ENCODE peak calls at places on chromosomes 2 and 18, in four cellular contexts. C is heart left ventricle, G is dorsolateral prefrontal cortex, K is testis. B is an unnamed sample. For H3K27me3, the result is how much of the 10 kb centered on the place peaks cover.

GRCh38 chr18:3873211-3873610 is 423.2 kb downstream of the TGIF1 start:
- DNase-seq in C (no peak), G (no peak), K (no peak), B (no peak)

GRCh38 chr2:205902041-205902898 is 183.7 kb downstream of the INO80D start:
- DNase-seq in C (no peak), G (no peak), K (peak), B (peak)

GRCh38 chr2:27320958-27321543 is 1.8 kb downstream of the MPV17 start:
- DNase-seq in C (peak), G (no peak), K (peak), B (peak)

GRCh38 chr2:167049659-167050058 is 161.4 kb downstream of the XIRP2 start:
- DNase-seq in C (no peak), G (no peak), K (no peak), B (no peak)

GRCh38 chr18:23871410-23871809 is 143.1 kb upstream of the TTC39C start:
- DNase-seq in C (peak), G (no peak), K (peak), B (no peak)

GRCh38 chr2:211879323-211879722 is 659.3 kb downstream of the ERBB4 start:
- DNase-seq in C (no peak), G (no peak), K (peak), B (no peak)

GRCh38 chr2:41854227-41854626 is 193.6 kb upstream of the PKDCC start:
- DNase-seq in C (no peak), G (no peak), K (no peak), B (no peak)

GRCh38 chr2:239161711-239162140 is 239.1 kb downstream of the HDAC4 start:
- DNase-seq in C (no peak), G (no peak), K (no peak), B (no peak)

GRCh38 chr2:219638217-219638947 is 11.0 kb downstream of the SLC4A3 start:
- DNase-seq in C (no peak), G (no peak), K (no peak), B (peak)

GRCh38 chr2:188291142-188291616 is 495 bp upstream of the GULP1 start:
- DNase-seq in C (no peak), G (no peak), K (no peak), B (no peak)

GRCh38 chr18:581106-581505 is 926 bp downstream of the CETN1 start:
- DNase-seq in C (no peak), G (no peak), K (no peak), B (no peak)

GRCh38 chr2:240568678-240569522 is 616 bp downstream of the RNPEPL1 start:
- DNase-seq in C (peak), G (peak), K (peak), B (peak)

GRCh38 chr2:202278944-202279343 is 13.4 kb downstream of the NOP58 start:
- DNase-seq in C (no peak), G (no peak), K (no peak), B (no peak)

GRCh38 chr2:168997113-168997512 is 34.0 kb downstream of the ABCB11 start:
- DNase-seq in C (no peak), G (no peak), K (no peak), B (no peak)

GRCh38 chr2:53672881-53673522 is 94.6 kb upstream of the CHAC2 start:
- DNase-seq in C (no peak), G (no peak), K (no peak), B (no peak)

GRCh38 chr18:79925656-79925979 is 25.8 kb downstream of the SLC66A2 start:
- DNase-seq in C (no peak), G (no peak), K (peak), B (peak)

GRCh38 chr2:240836781-240837467 is 16.9 kb upstream of the KIF1A start:
- DNase-seq in C (peak), G (peak), K (peak), B (no peak)

GRCh38 chr2:108534577-108535379 is 508 bp downstream of the LIMS1 start:
- DNase-seq in C (peak), G (no peak), K (peak), B (peak)

GRCh38 chr2:25283921-25284320 is 57.8 kb downstream of the DNMT3A start:
- DNase-seq in C (no peak), G (no peak), K (no peak), B (no peak)

GRCh38 chr18:23838801-23839366 is 149.6 kb downstream of the LAMA3 start:
- DNase-seq in C (no peak), G (no peak), K (no peak), B (no peak)

GRCh38 chr2:224579411-224579810 is 5.8 kb downstream of the CUL3 start:
- DNase-seq in C (no peak), G (no peak), K (no peak), B (no peak)

GRCh38 chr2:152406836-152407161 is 71.8 kb downstream of the FMNL2 start:
- DNase-seq in C (no peak), G (no peak), K (no peak), B (no peak)

GRCh38 chr2:37798315-37799005 is 126.6 kb upstream of the RMDN2 start:
- DNase-seq in C (no peak), G (no peak), K (no peak), B (no peak)

GRCh38 chr2:234787114-234787513 is 164.7 kb upstream of the SH3BP4 start:
- DNase-seq in C (no peak), G (no peak), K (no peak), B (no peak)

GRCh38 chr2:12424219-12424618 is 292.5 kb upstream of the TRIB2 start:
- DNase-seq in C (no peak), G (no peak), K (peak), B (no peak)

GRCh38 chr2:147374410-147374811 is 470.4 kb upstream of the ACVR2A start:
- DNase-seq in C (no peak), G (no peak), K (no peak), B (no peak)

GRCh38 chr2:27738349-27739057 is 33.0 kb upstream of the MRPL33 start:
- DNase-seq in C (no peak), G (no peak), K (no peak), B (no peak)

GRCh38 chr2:47688561-47688960 is 94.4 kb upstream of the MSH6 start:
- DNase-seq in C (no peak), G (no peak), K (no peak), B (no peak)

GRCh38 chr2:216362730-216363129 is 9.6 kb downstream of the MARCHF4 start:
- DNase-seq in C (no peak), G (no peak), K (no peak), B (no peak)

GRCh38 chr2:162773352-162773751 is 65.2 kb downstream of the KCNH7 start:
- DNase-seq in C (no peak), G (no peak), K (no peak), B (no peak)

GRCh38 chr18:55268629-55269275 is 309.5 kb upstream of the CCDC68 start:
- DNase-seq in C (no peak), G (no peak), K (no peak), B (no peak)

GRCh38 chr18:55964171-55964570 is 376.2 kb upstream of the TCF4 start:
- DNase-seq in C (no peak), G (no peak), K (no peak), B (no peak)

GRCh38 chr18:54241483-54241882 is 17.0 kb upstream of the MBD2 start:
- DNase-seq in C (no peak), G (no peak), K (no peak), B (no peak)

GRCh38 chr2:233824373-233824772 is 30.0 kb downstream of the HJURP start:
- DNase-seq in C (no peak), G (no peak), K (no peak), B (peak)

GRCh38 chr18:24054130-24054529 is 39.6 kb downstream of the TTC39C start:
- DNase-seq in C (no peak), G (no peak), K (no peak), B (no peak)

GRCh38 chr2:186540971-186541370 is 48.9 kb upstream of the ITGAV start:
- DNase-seq in C (no peak), G (no peak), K (no peak), B (no peak)

GRCh38 chr2:86412007-86412406 is 29.2 kb upstream of the KDM3A start:
- DNase-seq in C (no peak), G (no peak), K (no peak), B (no peak)

GRCh38 chr2:86416126-86416525 is 25.0 kb upstream of the KDM3A start:
- DNase-seq in C (no peak), G (no peak), K (no peak), B (no peak)

GRCh38 chr2:86417961-86418360 is 23.2 kb upstream of the KDM3A start:
- DNase-seq in C (no peak), G (no peak), K (no peak), B (no peak)

GRCh38 chr2:86413296-86414085 is 27.7 kb upstream of the KDM3A start:
- DNase-seq in C (no peak), G (no peak), K (no peak), B (no peak)

GRCh38 chr2:86414996-86415395 is 26.2 kb upstream of the KDM3A start:
- DNase-seq in C (no peak), G (no peak), K (no peak), B (peak)
- H3K27me3 ChIP-seq in C (under half), G (under half), K (under half), B (under half)

GRCh38 chr2:35199298-35199697 is 1156.3 kb upstream of the CRIM1 start:
- DNase-seq in C (no peak), G (no peak), K (no peak), B (no peak)

GRCh38 chr2:35204881-35205280 is 1150.7 kb upstream of the CRIM1 start:
- DNase-seq in C (no peak), G (no peak), K (no peak), B (no peak)

DNA sequence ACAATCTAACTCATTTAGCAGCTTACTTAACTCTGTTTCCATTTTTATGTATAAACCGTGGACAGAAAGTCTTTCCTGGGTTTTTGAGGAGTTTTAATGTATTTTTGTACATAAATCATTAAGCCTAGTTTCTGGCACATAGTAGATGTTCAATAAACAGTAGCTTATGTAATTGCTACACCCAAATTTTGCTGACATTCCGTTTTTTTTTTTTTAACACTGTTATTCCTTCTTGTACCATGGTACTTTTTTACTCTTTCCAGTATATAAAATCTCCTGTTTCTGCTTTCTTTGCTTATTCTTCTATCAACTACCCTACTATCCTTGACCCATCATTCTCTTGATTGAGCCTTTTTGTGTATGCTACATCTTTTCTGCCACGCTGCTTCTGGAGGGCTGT is 1151.3 kb upstream of the CRIM1 start:
- DNase-seq in C (no peak), G (no peak), K (no peak), B (no peak)
- H3K4me3 ChIP-seq in C (no peak), G (no peak), K (no peak), B (no peak)

DNA sequence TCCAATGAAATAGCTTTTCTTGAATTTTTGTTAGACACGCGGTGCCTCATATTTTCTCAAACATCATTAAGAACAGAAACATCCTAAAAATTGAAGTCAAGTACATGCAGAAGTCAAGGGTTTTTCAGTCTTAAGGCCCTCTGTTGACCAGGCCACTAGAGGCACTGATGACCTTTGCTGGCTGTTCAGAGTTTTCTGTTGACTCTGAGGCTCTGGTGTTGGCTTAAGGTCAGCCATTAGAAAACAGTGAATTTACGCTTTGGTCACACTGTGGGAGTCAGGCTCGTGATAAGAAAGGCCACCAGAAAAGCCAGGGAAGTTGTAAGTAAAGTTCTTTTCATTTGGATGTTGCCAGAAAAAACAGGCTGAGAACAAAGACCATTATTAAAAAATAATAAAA is 5.8 kb upstream of the UPP2 start:
- DNase-seq in C (no peak), G (no peak), K (no peak), B (no peak)
- TF ChIP-seq CTCF in C (no peak), G (no peak), K (no peak), B (no peak)

DNA sequence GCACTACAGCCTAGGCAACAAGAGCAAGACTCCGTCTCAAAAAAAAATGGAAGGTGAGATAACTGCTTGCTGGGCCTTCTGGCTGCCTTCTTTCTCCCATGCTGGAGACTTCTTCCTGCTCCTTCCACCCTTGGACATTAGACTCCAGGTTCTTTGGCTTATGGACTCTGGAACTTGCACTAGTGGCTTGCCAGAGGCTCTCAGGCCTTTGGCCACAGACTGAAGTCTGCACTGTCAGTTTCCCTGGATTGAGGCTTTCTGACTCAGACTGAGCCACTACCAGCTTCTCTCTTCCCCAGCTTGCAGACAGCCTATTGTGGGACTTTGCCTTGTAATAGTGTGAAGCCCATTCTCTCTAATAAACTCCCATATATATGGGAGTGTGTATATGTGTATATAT is 118.5 kb upstream of the SLC14A2 start:
- DNase-seq in C (no peak), G (no peak), K (no peak), B (no peak)
- H3K27me3 ChIP-seq in C (under half), G (under half), K (under half), B (half or more)

GRCh38 chr2:138779451-138780440 is at the start of gene NXPH2:
- DNase-seq in C (no peak), G (no peak), K (peak), B (peak)
- H3K4me3 ChIP-seq in C (peak), G (peak), K (peak), B (peak)

DNA sequence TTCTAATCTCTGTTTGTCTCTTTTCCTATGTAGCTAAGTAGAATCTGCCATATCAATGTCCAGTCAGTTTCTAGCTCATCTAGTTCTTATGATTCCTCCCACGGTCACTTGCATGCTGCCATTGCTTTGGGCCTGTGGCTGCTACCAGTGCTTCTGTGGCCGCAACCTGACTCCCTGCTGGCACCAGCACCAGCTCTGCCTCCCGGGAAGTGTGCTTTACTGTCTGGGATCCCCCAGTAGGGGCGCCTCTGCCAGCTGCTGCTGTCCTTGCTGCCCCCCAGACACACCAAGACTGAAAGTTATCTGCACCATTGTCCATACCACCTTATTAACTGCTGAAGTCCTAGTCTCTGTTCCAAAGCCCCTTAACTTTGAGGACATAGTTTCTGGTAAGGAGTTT is 56.3 kb downstream of the RAPGEF4 start:
- DNase-seq in C (no peak), G (no peak), K (no peak), B (no peak)
- TF ChIP-seq CTCF in C (no peak), G (no peak), K (no peak), B (no peak)

GRCh38 chr18:32771169-32771751 is 1.6 kb downstream of the KLHL14 start:
- DNase-seq in C (no peak), G (no peak), K (no peak), B (peak)
- H3K27me3 ChIP-seq in C (half or more), G (under half), K (under half), B (half or more)